ENCODE peak calls at places on chromosomes 2 and 18, in seven cellular contexts. X, A, Z, I, D, B and K are unnamed samples.

GRCh38 chr2:159600752-159601151 is 15.6 kb downstream of the BAZ2B start:
- DNase-seq in I (no peak), B (no peak), D (peak; percentile 41), Z (no peak), X (peak; percentile 92), A (no peak), K (no peak)

GRCh38 chr2:239220976-239221375 is 179.8 kb downstream of the HDAC4 start:
- DNase-seq in A (no peak), D (no peak), B (no peak), Z (no peak), X (no peak), I (no peak), K (no peak)

GRCh38 chr2:10930731-10931516 is 19.2 kb downstream of the KCNF1 start:
- DNase-seq in B (no peak), A (no peak), D (no peak), X (no peak), Z (no peak), I (no peak), K (no peak)

GRCh38 chr2:236572482-236572881 is 2.9 kb downstream of the ACKR3 start:
- DNase-seq in D (no peak), A (peak; percentile 60), I (no peak), X (no peak), B (peak; percentile 75), Z (peak; percentile 58), K (no peak)

GRCh38 chr2:195622966-195623365 is 34.1 kb upstream of the SLC39A10 start:
- DNase-seq in X (peak; percentile 78), B (no peak), Z (no peak), A (no peak), I (no peak), D (no peak), K (no peak)

GRCh38 chr2:175864131-175864728 is 137.8 kb downstream of the LNPK start:
- DNase-seq in Z (no peak), B (no peak), I (no peak), X (no peak), D (no peak), A (no peak), K (no peak)

GRCh38 chr2:136131961-136132839 is 14.3 kb upstream of the CXCR4 start:
- DNase-seq in Z (peak; percentile 28), D (no peak), B (no peak), A (peak; percentile 22), X (no peak), I (no peak), K (peak; percentile 90)

GRCh38 chr2:140580799-140581198 is 1550.0 kb downstream of the LRP1B start:
- DNase-seq in X (no peak), Z (no peak), B (no peak), D (peak; percentile 33), I (no peak), A (no peak), K (no peak)

GRCh38 chr2:105774781-105775337 is 30.1 kb downstream of the NCK2 start:
- DNase-seq in X (no peak), Z (no peak), D (no peak), B (no peak), I (no peak), A (no peak), K (no peak)

GRCh38 chr2:21774691-21775090 is 650.9 kb downstream of the TDRD15 start:
- DNase-seq in B (no peak), Z (no peak), X (no peak), I (no peak), D (no peak), A (no peak), K (no peak)

GRCh38 chr18:35043207-35043606 is 2.0 kb downstream of the MAPRE2 start:
- DNase-seq in Z (no peak), A (no peak), I (no peak), D (no peak), X (no peak), B (no peak), K (no peak)

GRCh38 chr18:69838620-69839411 is 108.9 kb downstream of the CD226 start:
- DNase-seq in A (no peak), B (no peak), D (no peak), I (no peak), X (peak; percentile 61), Z (no peak), K (no peak)

GRCh38 chr18:79543861-79544385 is 135.7 kb upstream of the CTDP1 start:
- DNase-seq in X (no peak), B (peak; percentile 86), Z (no peak), A (no peak), D (no peak), I (no peak), K (no peak)

GRCh38 chr18:50192903-50193795 is 1.8 kb downstream of the MYO5B start:
- DNase-seq in D (no peak), B (peak; percentile 60), I (no peak), X (peak; percentile 4), Z (peak; percentile 18), A (peak; percentile 42), K (no peak)

GRCh38 chr2:61235716-61236115 is 73.7 kb downstream of the C2orf74 start:
- DNase-seq in B (no peak), I (no peak), D (no peak), X (no peak), A (no peak), Z (no peak), K (no peak)

GRCh38 chr2:28188436-28188835 is 204.2 kb upstream of the FOSL2 start:
- DNase-seq in D (no peak), B (no peak), Z (no peak), X (no peak), A (no peak), I (no peak), K (no peak)

GRCh38 chr2:28185881-28186280 is 206.8 kb upstream of the FOSL2 start:
- DNase-seq in Z (no peak), B (no peak), D (peak; percentile 56), A (no peak), I (no peak), X (peak; percentile 15), K (no peak)

GRCh38 chr2:28182348-28182747 is 210.3 kb upstream of the FOSL2 start:
- DNase-seq in I (no peak), X (no peak), A (no peak), D (no peak), Z (no peak), B (no peak), K (no peak)

GRCh38 chr2:28185153-28185552 is 207.5 kb upstream of the FOSL2 start:
- DNase-seq in I (no peak), B (no peak), D (no peak), X (peak; percentile 52), Z (no peak), A (no peak), K (no peak)

GRCh38 chr2:28187186-28187585 is 205.5 kb upstream of the FOSL2 start:
- DNase-seq in B (no peak), Z (no peak), A (no peak), X (no peak), D (no peak), I (no peak), K (no peak)
- H3K4me1 ChIP-seq in B (no peaks in the 10 kb centered on the region), Z (no peaks in the 10 kb centered on the region), A (no peaks in the 10 kb centered on the region), X (peaks cover 11% of the 10 kb centered on the region), D (no peaks in the 10 kb centered on the region), I (no peaks in the 10 kb centered on the region), K (no peaks in the 10 kb centered on the region)

GRCh38 chr2:46352621-46353020 is 55.4 kb downstream of the EPAS1 start:
- DNase-seq in I (no peak), B (peak; percentile 78), A (no peak), D (no peak), Z (no peak), X (no peak), K (no peak)
- H3K27ac ChIP-seq in I (no peak overlapping the region), B (peak overlapping the region; percentile 60), A (peak overlapping the region; percentile 54), D (no peak overlapping the region), Z (no peak overlapping the region), X (no peak overlapping the region), K (no peak overlapping the region)

GRCh38 chr2:44767691-44768090 is 173.8 kb upstream of the SIX3 start:
- DNase-seq in D (no peak), A (no peak), Z (no peak), I (no peak), X (no peak), B (no peak), K (no peak)

GRCh38 chr2:44769349-44770005 is 172.0 kb upstream of the SIX3 start:
- DNase-seq in D (no peak), B (no peak), A (no peak), X (no peak), I (no peak), Z (no peak), K (no peak)

GRCh38 chr2:44766777-44767176 is 174.7 kb upstream of the SIX3 start:
- DNase-seq in X (no peak), Z (no peak), A (no peak), I (no peak), D (no peak), B (no peak), K (no peak)

GRCh38 chr2:44770221-44771187 is 171.0 kb upstream of the SIX3 start:
- DNase-seq in Z (no peak), I (no peak), D (no peak), B (no peak), X (peak; percentile 20), A (no peak), K (no peak)

GRCh38 chr2:44768438-44769236 is 172.9 kb upstream of the SIX3 start:
- DNase-seq in X (no peak), Z (no peak), I (no peak), D (no peak), A (no peak), B (peak; percentile 31), K (no peak)
- H3K4me3 ChIP-seq in X (no peak overlapping the region), Z (no peak overlapping the region), I (no peak overlapping the region), D (peak overlapping the region; percentile 7), A (no peak overlapping the region), B (no peak overlapping the region), K (no peak overlapping the region)

GRCh38 chr2:63048367-63049171 is 2.1 kb upstream of the OTX1 start:
- DNase-seq in B (peak; percentile 46), I (no peak), D (no peak), X (no peak), A (no peak), Z (no peak), K (no peak)
- H3K4me1 ChIP-seq in B (peaks cover 3% of the 10 kb centered on the region), I (peaks cover 20% of the 10 kb centered on the region), D (no peaks in the 10 kb centered on the region), X (peaks cover 11% of the 10 kb centered on the region), A (peaks cover 30% of the 10 kb centered on the region), Z (no peaks in the 10 kb centered on the region), K (peaks cover 52% of the 10 kb centered on the region)

GRCh38 chr2:32960647-32961403 is 14.1 kb downstream of the LTBP1 start:
- DNase-seq in Z (no peak), I (no peak), X (no peak), B (no peak), D (no peak), A (no peak), K (no peak)
- H3K27ac ChIP-seq in Z (no peak overlapping the region), I (no peak overlapping the region), X (no peak overlapping the region), B (peak overlapping the region; percentile 30), D (peak overlapping the region; percentile 91), A (no peak overlapping the region), K (no peak overlapping the region)

GRCh38 chr2:223053431-223054192 is 1.6 kb downstream of the KCNE4 start:
- DNase-seq in D (no peak), X (no peak), Z (no peak), I (no peak), A (peak; percentile 34), B (peak; percentile 46), K (no peak)
- H3K4me3 ChIP-seq in D (no peak overlapping the region), X (no peak overlapping the region), Z (peak overlapping the region; percentile 47), I (peak overlapping the region; percentile 71), A (peak overlapping the region; percentile 36), B (peak overlapping the region; percentile 42), K (no peak overlapping the region)